ENCODE peak calls at places on chromosomes 11 and 22, in seven cellular contexts. N is body of pancreas; H is CD4-positive, CD25-positive, alpha-beta regulatory T cell; X is heart right ventricle; P is right cardiac atrium; Z is PC-3; J is A549. S is an unnamed sample.
A peak's percentile ranks its signal among the peaks of the same experiment; 100 is the strongest.

GRCh38 chr22:43293259-43293658 is 49.9 kb downstream of the SCUBE1 start:
- ATAC-seq in N (no peak), H (no peak), X (no peak), P (no peak), Z (no peak), J (no peak), S (peak; percentile 33)

GRCh38 chr11:44945639-44946038 is 5.0 kb downstream of the TP53I11 start:
- ATAC-seq in N (no peak), H (no peak), X (peak; percentile 73), P (peak; percentile 66), Z (no peak), J (no peak), S (peak; percentile 44)

GRCh38 chr11:59643390-59643789 is 25.4 kb downstream of the PATL1 start:
- ATAC-seq in N (no peak), H (no peak), X (no peak), P (no peak), Z (no peak), J (no peak), S (no peak)

GRCh38 chr22:27801616-27802388 is at the start of gene MN1:
- ATAC-seq in N (peak; percentile 47), H (peak; percentile 60), X (peak; percentile 67), P (peak; percentile 59), Z (no peak), J (peak; percentile 57), S (peak; percentile 13)

GRCh38 chr22:40960137-40960536 is 9.0 kb downstream of the RBX1 start:
- ATAC-seq in N (no peak), H (no peak), X (no peak), P (no peak), Z (no peak), J (no peak), S (no peak)

GRCh38 chr11:2190670-2191471 is 19.3 kb upstream of the TH start:
- ATAC-seq in N (no peak), H (no peak), X (no peak), P (no peak), Z (no peak), J (no peak), S (no peak)

GRCh38 chr22:31248138-31248745 is 36.1 kb downstream of the LIMK2 start:
- ATAC-seq in N (peak; percentile 87), H (peak; percentile 97), X (peak; percentile 96), P (peak; percentile 94), Z (peak; percentile 82), J (no peak), S (peak; percentile 97)

GRCh38 chr22:27965547-27965946 is 46.5 kb upstream of the PITPNB start:
- ATAC-seq in N (no peak), H (no peak), X (no peak), P (no peak), Z (peak; percentile 80), J (no peak), S (no peak)

GRCh38 chr11:112310414-112310813 is 49.8 kb upstream of the PLET1 start:
- ATAC-seq in N (no peak), H (no peak), X (no peak), P (no peak), Z (peak; percentile 46), J (peak; percentile 56), S (no peak)

GRCh38 chr22:18121436-18122253 is 11.0 kb downstream of the TUBA8 start:
- ATAC-seq in N (no peak), H (no peak), X (no peak), P (no peak), Z (no peak), J (no peak), S (no peak)

GRCh38 chr22:25038771-25039170 is 86.3 kb downstream of the KIAA1671 start:
- ATAC-seq in N (no peak), H (no peak), X (no peak), P (peak; percentile 28), Z (no peak), J (no peak), S (no peak)

GRCh38 chr11:1152316-1153104 is 5.2 kb upstream of the MUC5AC start:
- ATAC-seq in N (no peak), H (peak; percentile 25), X (no peak), P (no peak), Z (peak; percentile 34), J (peak; percentile 16), S (no peak)

GRCh38 chr11:134027671-134028070 is 41.2 kb upstream of the JAM3 start:
- ATAC-seq in N (no peak), H (peak; percentile 96), X (no peak), P (no peak), Z (no peak), J (no peak), S (no peak)

GRCh38 chr11:573146-573759 is 3.0 kb upstream of the PHRF1 start:
- ATAC-seq in N (no peak), H (no peak), X (no peak), P (no peak), Z (no peak), J (no peak), S (no peak)

GRCh38 chr11:119680899-119681370 is 48.1 kb downstream of the NECTIN1 start:
- ATAC-seq in N (peak; percentile 70), H (no peak), X (peak; percentile 75), P (peak; percentile 59), Z (no peak), J (no peak), S (no peak)

GRCh38 chr11:117874910-117875396 is 1.5 kb downstream of the FXYD6 start:
- ATAC-seq in N (no peak), H (no peak), X (peak; percentile 8), P (peak; percentile 33), Z (no peak), J (no peak), S (no peak)

GRCh38 chr11:75632450-75632849 is 36.4 kb downstream of the MAP6 start:
- ATAC-seq in N (no peak), H (no peak), X (no peak), P (no peak), Z (no peak), J (no peak), S (no peak)

GRCh38 chr22:23401910-23402274 is 178.2 kb downstream of the IGLL1 start:
- ATAC-seq in N (no peak), H (no peak), X (no peak), P (no peak), Z (no peak), J (no peak), S (no peak)

DNA sequence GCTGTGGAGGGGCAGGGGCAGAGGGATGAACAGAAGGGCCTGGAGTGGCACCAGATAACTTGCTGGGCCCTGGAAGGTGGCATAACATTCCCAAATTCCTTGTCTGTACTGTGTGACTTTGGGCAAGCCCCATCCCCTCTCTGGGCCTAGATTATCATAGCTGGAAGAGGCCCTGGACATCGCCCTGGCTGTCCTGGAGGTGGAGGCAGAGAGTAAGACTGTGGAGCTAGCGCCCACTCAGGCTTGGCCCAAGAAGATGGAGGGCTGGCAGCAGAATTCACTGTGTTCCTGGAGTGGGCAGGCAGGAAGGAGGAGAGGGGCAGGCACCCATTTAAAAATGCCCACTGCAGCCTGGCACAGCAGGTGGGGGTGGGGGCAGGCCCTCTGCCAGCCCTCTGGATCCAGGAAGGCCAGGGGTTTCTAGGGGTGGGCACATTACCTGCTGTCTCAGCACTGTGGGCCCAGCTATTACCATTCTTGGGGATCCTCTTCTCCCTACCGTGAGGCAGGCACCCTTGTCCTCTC is 22.6 kb downstream of the ARHGEF17 start:
- ATAC-seq in N (peak; percentile 28), H (no peak), X (no peak), P (no peak), Z (peak; percentile 37), J (peak; percentile 60), S (no peak)
- H3K4me1 ChIP-seq in N (peaks cover 25% of the 10 kb centered on the region), H (no peaks in the 10 kb centered on the region), X (peaks cover 48% of the 10 kb centered on the region), P (peaks cover 39% of the 10 kb centered on the region), Z (peaks cover 23% of the 10 kb centered on the region), J (peaks cover 36% of the 10 kb centered on the region), S (peaks cover 72% of the 10 kb centered on the region)

GRCh38 chr11:73978576-73979086 is 4.0 kb downstream of the UCP2 start:
- ATAC-seq in N (no peak), H (no peak), X (no peak), P (no peak), Z (no peak), J (no peak), S (no peak)

GRCh38 chr11:73981051-73981805 is 1.4 kb downstream of the UCP2 start:
- ATAC-seq in N (no peak), H (no peak), X (no peak), P (no peak), Z (no peak), J (no peak), S (no peak)

GRCh38 chr11:73977856-73978519 is 4.7 kb downstream of the UCP2 start:
- ATAC-seq in N (no peak), H (no peak), X (no peak), P (no peak), Z (no peak), J (no peak), S (no peak)

GRCh38 chr11:73982595-73982989 is at the start of gene UCP2:
- ATAC-seq in N (peak; percentile 78), H (peak; percentile 58), X (peak; percentile 87), P (peak; percentile 95), Z (peak; percentile 86), J (peak; percentile 87), S (peak; percentile 89)

GRCh38 chr11:73980001-73980960 is 2.4 kb downstream of the UCP2 start:
- ATAC-seq in N (no peak), H (peak; percentile 74), X (no peak), P (no peak), Z (no peak), J (no peak), S (no peak)
- H3K27ac ChIP-seq in N (peak overlapping the region; percentile 7), H (peak overlapping the region; percentile 97), X (no peak overlapping the region), P (no peak overlapping the region), Z (no peak overlapping the region), J (peak overlapping the region; percentile 43), S (peak overlapping the region; percentile 92)

GRCh38 chr22:38272373-38273134 is at the start of gene TMEM184B:
- ATAC-seq in N (peak; percentile 96), H (peak; percentile 94), X (peak; percentile 89), P (peak; percentile 91), Z (peak; percentile 91), J (peak; percentile 96), S (peak; percentile 97)

GRCh38 chr22:38269466-38269865 is 3.3 kb downstream of the TMEM184B start:
- ATAC-seq in N (no peak), H (no peak), X (no peak), P (no peak), Z (no peak), J (no peak), S (no peak)

GRCh38 chr22:38271101-38271500 is 1.7 kb downstream of the TMEM184B start:
- ATAC-seq in N (no peak), H (no peak), X (no peak), P (no peak), Z (no peak), J (no peak), S (no peak)

GRCh38 chr22:38271927-38272372 is 860 bp downstream of the TMEM184B start:
- ATAC-seq in N (peak; percentile 49), H (no peak), X (peak; percentile 10), P (peak; percentile 10), Z (peak; percentile 26), J (no peak), S (peak; percentile 6)

GRCh38 chr22:38270091-38270972 is 2.5 kb downstream of the TMEM184B start:
- ATAC-seq in N (no peak), H (no peak), X (no peak), P (no peak), Z (no peak), J (no peak), S (no peak)
- H3K4me1 ChIP-seq in N (peaks cover 35% of the 10 kb centered on the region), H (peaks cover 44% of the 10 kb centered on the region), X (peaks cover 29% of the 10 kb centered on the region), P (peaks cover 19% of the 10 kb centered on the region), Z (peaks cover 17% of the 10 kb centered on the region), J (peaks cover 29% of the 10 kb centered on the region), S (no peaks in the 10 kb centered on the region)

DNA sequence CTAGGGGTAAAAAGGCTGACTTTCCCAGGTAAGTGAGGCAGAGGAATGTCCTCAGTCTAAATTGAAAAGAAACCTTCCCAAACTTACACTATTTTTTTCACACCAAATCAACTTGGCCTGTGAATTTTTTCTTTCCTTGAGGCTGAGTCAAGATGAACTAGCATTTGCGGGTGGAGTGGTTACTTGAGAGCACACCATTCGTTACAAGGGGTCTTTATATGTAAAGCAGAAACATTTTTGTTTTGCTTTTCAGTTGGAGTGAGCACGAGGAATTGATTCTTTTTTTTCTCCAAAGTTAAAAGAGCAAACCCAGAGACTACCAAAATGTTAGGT is 36.4 kb downstream of the MAML2 start:
- ATAC-seq in N (no peak), H (no peak), X (no peak), P (no peak), Z (no peak), J (no peak), S (no peak)
- H3K27ac ChIP-seq in N (peak overlapping the region; percentile 74), H (no peak overlapping the region), X (peak overlapping the region; percentile 2), P (peak overlapping the region; percentile 78), Z (peak overlapping the region; percentile 96), J (peak overlapping the region; percentile 92), S (peak overlapping the region; percentile 79)

S was measured in gastroesophageal sphincter.